ENCODE peak calls at places on chromosomes 1 and 21, in four cellular contexts. N is CD4-positive, alpha-beta memory T cell; G is Caco-2; S is mesenchymal stem cell. O is an unnamed sample.

GRCh38 chr1:214558002-214558770 is 6.8 kb upstream of the PTPN14 start:
- DNase-seq in G (no peak), S (peak; percentile 86), N (no peak), O (no peak)

GRCh38 chr1:174068000-174068399 is 45.8 kb upstream of the RC3H1 start:
- DNase-seq in N (peak; percentile 36), G (no peak), S (no peak), O (no peak)

GRCh38 chr21:14243461-14243860 is 27.5 kb downstream of the RBM11 start:
- DNase-seq in S (no peak), N (no peak), G (no peak), O (no peak)

GRCh38 chr1:8070381-8070811 is 44.3 kb upstream of the ERRFI1 start:
- DNase-seq in N (no peak), G (peak; percentile 88), S (peak; percentile 48), O (no peak)

GRCh38 chr1:188615321-188615720 is 1786.6 kb downstream of the PLA2G4A start:
- DNase-seq in G (no peak), S (peak; percentile 7), N (no peak), O (no peak)

GRCh38 chr1:20380616-20381035 is 90.0 kb downstream of the VWA5B1 start:
- DNase-seq in N (no peak), G (no peak), S (peak; percentile 40), O (no peak)

GRCh38 chr21:30713786-30714185 is 4.8 kb downstream of the KRTAP21-3 start:
- DNase-seq in G (no peak), S (no peak), N (no peak), O (no peak)

GRCh38 chr1:152047607-152047953 is 10.8 kb upstream of the S100A11 start:
- DNase-seq in G (no peak), S (no peak), N (no peak), O (no peak)

GRCh38 chr21:45973475-45974072 is 8.0 kb upstream of the COL6A1 start:
- DNase-seq in S (peak; percentile 94), G (peak; percentile 69), N (peak; percentile 75), O (peak; percentile 91)

GRCh38 chr1:241682921-241683320 is 30.8 kb downstream of the WDR64 start:
- DNase-seq in G (no peak), N (no peak), S (no peak), O (no peak)

GRCh38 chr1:9328681-9329080 is 36.0 kb downstream of the SPSB1 start:
- DNase-seq in G (no peak), S (no peak), N (no peak), O (no peak)

GRCh38 chr1:165169028-165169427 is 187.5 kb downstream of the LMX1A start:
- DNase-seq in S (no peak), N (no peak), G (peak; percentile 57), O (no peak)

GRCh38 chr1:32861904-32862698 is 8.6 kb downstream of the FNDC5 start:
- DNase-seq in N (no peak), S (no peak), G (no peak), O (no peak)

GRCh38 chr1:91707890-91708218 is 178.1 kb downstream of the TGFBR3 start:
- DNase-seq in S (no peak), G (no peak), N (no peak), O (no peak)

GRCh38 chr1:115463347-115463746 is 125.3 kb upstream of the NGF start:
- DNase-seq in S (no peak), N (no peak), G (no peak), O (no peak)

GRCh38 chr1:172845371-172845770 is 186.5 kb downstream of the FASLG start:
- DNase-seq in G (no peak), S (peak; percentile 46), N (peak; percentile 74), O (no peak)

GRCh38 chr21:31444061-31444460 is 100.0 kb upstream of the TIAM1 start:
- DNase-seq in G (no peak), N (no peak), S (peak; percentile 10), O (no peak)

GRCh38 chr1:79376106-79376505 is 369.6 kb upstream of the ADGRL4 start:
- DNase-seq in N (no peak), S (no peak), G (no peak), O (no peak)

GRCh38 chr1:117284408-117285215 is 73.9 kb upstream of the VTCN1 start:
- DNase-seq in S (peak; percentile 77), G (peak; percentile 34), N (no peak), O (peak; percentile 19)

GRCh38 chr1:62229932-62230331 is 35.3 kb downstream of the L1TD1 start:
- DNase-seq in N (no peak), G (no peak), S (no peak), O (no peak)

GRCh38 chr1:233587958-233588799 is 25.7 kb upstream of the KCNK1 start:
- DNase-seq in N (no peak), S (no peak), G (no peak), O (peak; percentile 10)

GRCh38 chr1:91165033-91165654 is 143.3 kb upstream of the ZNF644 start:
- DNase-seq in S (peak; percentile 59), N (peak; percentile 43), G (peak; percentile 71), O (peak; percentile 91)

GRCh38 chr21:34754690-34755647 is 86.2 kb downstream of the CLIC6 start:
- DNase-seq in G (no peak), N (no peak), S (no peak), O (no peak)

GRCh38 chr1:234839663-234840062 is 229.7 kb upstream of the IRF2BP2 start:
- DNase-seq in G (no peak), N (no peak), S (no peak), O (no peak)

GRCh38 chr1:41053324-41053723 is 31.8 kb upstream of the SLFNL1 start:
- DNase-seq in N (no peak), G (no peak), S (no peak), O (no peak)

GRCh38 chr1:104120488-104120887 is 370.8 kb downstream of the AMY1C start:
- DNase-seq in S (no peak), G (no peak), N (no peak), O (no peak)

GRCh38 chr1:159908255-159908905 is 8.4 kb upstream of the CFAP45 start:
- DNase-seq in S (no peak), N (no peak), G (no peak), O (no peak)

GRCh38 chr1:54872041-54872342 is 15.0 kb downstream of the DHCR24 start:
- DNase-seq in N (no peak), S (no peak), G (no peak), O (no peak)

GRCh38 chr1:231929311-231929710 is 302.7 kb downstream of the DISC1 start:
- DNase-seq in S (peak; percentile 82), N (no peak), G (no peak), O (no peak)

GRCh38 chr1:38336308-38336707 is 289.7 kb upstream of the POU3F1 start:
- DNase-seq in N (no peak), S (no peak), G (no peak), O (no peak)

GRCh38 chr1:23169219-23169575 is 541 bp upstream of the LUZP1 start:
- DNase-seq in S (no peak), G (no peak), N (no peak), O (no peak)

GRCh38 chr1:3767328-3767925 is 5.1 kb upstream of the SMIM1 start:
- DNase-seq in N (no peak), S (no peak), G (no peak), O (no peak)

GRCh38 chr21:43731891-43732711 is 13.2 kb downstream of the PDXK start:
- DNase-seq in S (no peak), G (no peak), N (no peak), O (no peak)

GRCh38 chr1:111110197-111110899 is 29.5 kb downstream of the DRAM2 start:
- DNase-seq in N (no peak), S (peak; percentile 14), G (no peak), O (no peak)

GRCh38 chr1:151196292-151196800 is 2.0 kb upstream of the PIP5K1A start:
- DNase-seq in S (peak; percentile 89), N (peak; percentile 68), G (peak; percentile 84), O (peak; percentile 80)

DNA sequence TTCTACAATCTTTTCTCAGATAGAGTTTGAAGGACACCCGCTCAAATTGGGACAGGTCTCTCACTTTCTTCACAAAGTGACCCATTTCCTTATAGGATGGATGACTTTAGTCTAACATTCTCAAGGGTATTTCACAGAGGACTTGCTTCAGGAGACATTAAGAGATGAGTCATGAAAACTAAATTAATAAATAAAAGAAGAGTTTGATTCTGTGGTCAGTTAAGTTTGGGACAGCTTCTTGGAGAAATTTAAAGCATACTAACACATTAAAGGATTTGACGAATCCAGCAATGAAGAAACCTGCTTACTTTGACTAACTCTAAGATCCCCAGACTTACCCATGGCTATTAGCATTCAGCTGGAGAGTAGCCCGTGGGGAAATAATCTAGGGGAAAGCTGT is 95.6 kb upstream of the RAB3GAP2 start:
- DNase-seq in S (no peak), N (no peak), G (no peak), O (no peak)
- H3K4me3 ChIP-seq in S (no peak overlapping the region), N (no peak overlapping the region), G (no peak overlapping the region), O (no peak overlapping the region)

GRCh38 chr1:226110249-226111108 is 48.0 kb downstream of the H3-3A start:
- DNase-seq in S (peak; percentile 82), G (peak; percentile 56), N (peak; percentile 41), O (peak; percentile 55)
- H3K27me3 ChIP-seq in S (no peaks in the 10 kb centered on the region), G (no peaks in the 10 kb centered on the region), N (no peaks in the 10 kb centered on the region), O (no peaks in the 10 kb centered on the region)

DNA sequence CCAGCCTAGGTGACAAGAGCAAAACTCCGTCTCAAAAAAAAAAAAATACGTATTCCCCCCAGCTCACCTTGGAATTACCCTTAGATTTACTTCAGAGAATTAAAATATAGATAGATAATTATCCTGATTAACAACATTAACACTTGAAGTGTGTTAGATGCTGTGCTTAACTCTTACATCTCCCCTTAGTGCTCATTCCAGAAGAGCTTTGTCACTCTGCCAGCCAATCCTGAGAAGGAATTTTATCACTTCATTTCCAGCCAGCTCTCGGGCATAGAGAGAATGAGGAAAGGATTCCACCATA is 1.6 kb upstream of the SHC1 start:
- DNase-seq in N (no peak), S (no peak), G (no peak), O (no peak)
- H3K4me3 ChIP-seq in N (no peak overlapping the region), S (peak overlapping the region; percentile 85), G (peak overlapping the region; percentile 51), O (no peak overlapping the region)

GRCh38 chr1:170576980-170577379 is 45.0 kb downstream of the GORAB start:
- DNase-seq in G (no peak), N (no peak), S (no peak), O (no peak)
- H3K27me3 ChIP-seq in G (no peaks in the 10 kb centered on the region), N (no peaks in the 10 kb centered on the region), S (no peaks in the 10 kb centered on the region), O (no peaks in the 10 kb centered on the region)

GRCh38 chr1:205570173-205570501 is 61.7 kb downstream of the ELK4 start:
- DNase-seq in S (no peak), N (no peak), G (no peak), O (no peak)
- H3K4me3 ChIP-seq in S (no peak overlapping the region), N (no peak overlapping the region), G (no peak overlapping the region), O (no peak overlapping the region)

GRCh38 chr1:28822779-28823178 is 10.8 kb downstream of the OPRD1 start:
- DNase-seq in G (no peak), S (no peak), N (no peak), O (no peak)
- H3K27me3 ChIP-seq in G (no peaks in the 10 kb centered on the region), S (peaks cover 43% of the 10 kb centered on the region), N (no peaks in the 10 kb centered on the region), O (peaks cover 3% of the 10 kb centered on the region)

O was measured in HAP-1.